ENCODE peak calls at places on chromosomes 16 and 17, in seven cellular contexts. One of them, this sample, is unnamed.

GRCh38 chr17:49582055-49582703 is 6.5 kb downstream of the NXPH3 start:
- DNase-seq in sigmoid colon: no peak
- DNase-seq in stomach: no peak
- DNase-seq in transverse colon: no peak
- DNase-seq in esophagus squamous epithelium: no peak
- DNase-seq in ovary: no peak
- DNase-seq in lower leg skin: no peak
- DNase-seq in this sample: no peak

GRCh38 chr17:80035687-80035936 is at the start of gene TBC1D16:
- DNase-seq in stomach: no peak
- DNase-seq in esophagus squamous epithelium: no peak
- DNase-seq in transverse colon: no peak
- DNase-seq in sigmoid colon: no peak
- DNase-seq in ovary: no peak
- DNase-seq in lower leg skin: no peak
- DNase-seq in this sample: no peak

GRCh38 chr17:36008998-36009665 is 7.8 kb upstream of the CCL15 start:
- DNase-seq in transverse colon: no peak
- DNase-seq in lower leg skin: no peak
- DNase-seq in sigmoid colon: no peak
- DNase-seq in esophagus squamous epithelium: no peak
- DNase-seq in stomach: no peak
- DNase-seq in ovary: no peak
- DNase-seq in this sample: no peak

GRCh38 chr17:8965394-8966168 is at the start of gene PIK3R5:
- DNase-seq in sigmoid colon: no peak
- DNase-seq in lower leg skin: no peak
- DNase-seq in transverse colon: peak
- DNase-seq in stomach: peak
- DNase-seq in ovary: no peak
- DNase-seq in esophagus squamous epithelium: no peak
- DNase-seq in this sample: peak

GRCh38 chr17:51636291-51636690 is 375.9 kb downstream of the UTP18 start:
- DNase-seq in sigmoid colon: no peak
- DNase-seq in stomach: no peak
- DNase-seq in lower leg skin: no peak
- DNase-seq in ovary: no peak
- DNase-seq in transverse colon: no peak
- DNase-seq in esophagus squamous epithelium: no peak
- DNase-seq in this sample: no peak

GRCh38 chr17:15119928-15120327 is 145.2 kb downstream of the PMP22 start:
- DNase-seq in lower leg skin: no peak
- DNase-seq in ovary: no peak
- DNase-seq in esophagus squamous epithelium: no peak
- DNase-seq in stomach: no peak
- DNase-seq in sigmoid colon: no peak
- DNase-seq in transverse colon: no peak
- DNase-seq in this sample: no peak

GRCh38 chr16:67277294-67277998 is 1.9 kb upstream of the PLEKHG4 start:
- DNase-seq in lower leg skin: peak
- DNase-seq in transverse colon: peak
- DNase-seq in ovary: no peak
- DNase-seq in sigmoid colon: peak
- DNase-seq in esophagus squamous epithelium: no peak
- DNase-seq in stomach: no peak
- DNase-seq in this sample: peak

GRCh38 chr17:12584727-12585126 is 81.0 kb upstream of the MYOCD start:
- DNase-seq in transverse colon: no peak
- DNase-seq in lower leg skin: no peak
- DNase-seq in stomach: no peak
- DNase-seq in esophagus squamous epithelium: no peak
- DNase-seq in ovary: no peak
- DNase-seq in sigmoid colon: no peak
- DNase-seq in this sample: no peak

GRCh38 chr17:21286771-21287702 is 2.5 kb downstream of the MAP2K3 start:
- DNase-seq in sigmoid colon: no peak
- DNase-seq in ovary: peak
- DNase-seq in lower leg skin: no peak
- DNase-seq in stomach: peak
- DNase-seq in transverse colon: peak
- DNase-seq in esophagus squamous epithelium: no peak
- DNase-seq in this sample: peak

GRCh38 chr16:81405702-81406113 is 38.9 kb upstream of the CMIP start:
- DNase-seq in sigmoid colon: peak
- DNase-seq in ovary: no peak
- DNase-seq in stomach: peak
- DNase-seq in esophagus squamous epithelium: no peak
- DNase-seq in lower leg skin: no peak
- DNase-seq in transverse colon: no peak
- DNase-seq in this sample: no peak

GRCh38 chr16:81403208-81403600 is 41.4 kb upstream of the CMIP start:
- DNase-seq in ovary: no peak
- DNase-seq in sigmoid colon: no peak
- DNase-seq in transverse colon: no peak
- DNase-seq in esophagus squamous epithelium: no peak
- DNase-seq in stomach: no peak
- DNase-seq in lower leg skin: no peak
- DNase-seq in this sample: no peak

GRCh38 chr16:81399909-81400308 is 44.7 kb upstream of the CMIP start:
- DNase-seq in lower leg skin: no peak
- DNase-seq in sigmoid colon: peak
- DNase-seq in stomach: no peak
- DNase-seq in transverse colon: no peak
- DNase-seq in ovary: no peak
- DNase-seq in esophagus squamous epithelium: no peak
- DNase-seq in this sample: no peak

GRCh38 chr16:81401035-81401950 is 43.3 kb upstream of the CMIP start:
- DNase-seq in sigmoid colon: peak
- DNase-seq in lower leg skin: no peak
- DNase-seq in stomach: no peak
- DNase-seq in ovary: peak
- DNase-seq in esophagus squamous epithelium: no peak
- DNase-seq in transverse colon: peak
- DNase-seq in this sample: no peak

GRCh38 chr16:81403601-81404391 is 40.8 kb upstream of the CMIP start:
- DNase-seq in stomach: peak
- DNase-seq in lower leg skin: peak
- DNase-seq in sigmoid colon: peak
- DNase-seq in transverse colon: peak
- DNase-seq in esophagus squamous epithelium: no peak
- DNase-seq in ovary: peak
- DNase-seq in this sample: peak
- TF ChIP-seq POLR2A in stomach: no peak
- TF ChIP-seq POLR2A in lower leg skin: no peak
- TF ChIP-seq POLR2A in sigmoid colon: no peak
- TF ChIP-seq POLR2A in transverse colon: no peak
- TF ChIP-seq POLR2A in esophagus squamous epithelium: no peak
- TF ChIP-seq POLR2A in ovary: no peak
- TF ChIP-seq POLR2A in this sample: no peak

GRCh38 chr17:76104896-76105231 is 1.3 kb upstream of the EXOC7 start:
- DNase-seq in ovary: no peak
- DNase-seq in stomach: no peak
- DNase-seq in sigmoid colon: no peak
- DNase-seq in transverse colon: no peak
- DNase-seq in lower leg skin: no peak
- DNase-seq in esophagus squamous epithelium: no peak
- DNase-seq in this sample: no peak

GRCh38 chr17:76104140-76104895 is 731 bp upstream of the EXOC7 start:
- DNase-seq in lower leg skin: no peak
- DNase-seq in stomach: no peak
- DNase-seq in esophagus squamous epithelium: no peak
- DNase-seq in transverse colon: no peak
- DNase-seq in ovary: no peak
- DNase-seq in sigmoid colon: peak
- DNase-seq in this sample: no peak

GRCh38 chr17:76103274-76104139 is at the start of gene EXOC7:
- DNase-seq in transverse colon: peak
- DNase-seq in ovary: peak
- DNase-seq in esophagus squamous epithelium: peak
- DNase-seq in stomach: peak
- DNase-seq in sigmoid colon: peak
- DNase-seq in lower leg skin: peak
- DNase-seq in this sample: peak

GRCh38 chr17:76102944-76103273 is 678 bp downstream of the EXOC7 start:
- DNase-seq in stomach: no peak
- DNase-seq in sigmoid colon: no peak
- DNase-seq in lower leg skin: no peak
- DNase-seq in transverse colon: no peak
- DNase-seq in ovary: no peak
- DNase-seq in esophagus squamous epithelium: no peak
- DNase-seq in this sample: no peak

GRCh38 chr17:76107507-76107906 is 3.9 kb upstream of the EXOC7 start:
- DNase-seq in esophagus squamous epithelium: no peak
- DNase-seq in sigmoid colon: no peak
- DNase-seq in ovary: no peak
- DNase-seq in lower leg skin: no peak
- DNase-seq in stomach: no peak
- DNase-seq in transverse colon: no peak
- DNase-seq in this sample: no peak
- TF ChIP-seq CTCF in esophagus squamous epithelium: no peak
- TF ChIP-seq CTCF in sigmoid colon: no peak
- TF ChIP-seq CTCF in ovary: no peak
- TF ChIP-seq CTCF in lower leg skin: no peak
- TF ChIP-seq CTCF in stomach: no peak
- TF ChIP-seq CTCF in transverse colon: no peak
- TF ChIP-seq CTCF in this sample: no peak

GRCh38 chr17:17819111-17819510 is 17.7 kb downstream of the SREBF1 start:
- DNase-seq in stomach: no peak
- DNase-seq in esophagus squamous epithelium: no peak
- DNase-seq in ovary: no peak
- DNase-seq in sigmoid colon: no peak
- DNase-seq in transverse colon: no peak
- DNase-seq in lower leg skin: no peak
- DNase-seq in this sample: no peak

GRCh38 chr17:17819561-17819995 is 17.2 kb downstream of the SREBF1 start:
- DNase-seq in lower leg skin: no peak
- DNase-seq in stomach: peak
- DNase-seq in transverse colon: peak
- DNase-seq in sigmoid colon: peak
- DNase-seq in ovary: peak
- DNase-seq in esophagus squamous epithelium: no peak
- DNase-seq in this sample: peak

GRCh38 chr17:17817552-17817947 is 19.2 kb downstream of the SREBF1 start:
- DNase-seq in esophagus squamous epithelium: no peak
- DNase-seq in lower leg skin: no peak
- DNase-seq in stomach: no peak
- DNase-seq in sigmoid colon: no peak
- DNase-seq in transverse colon: no peak
- DNase-seq in ovary: no peak
- DNase-seq in this sample: no peak

GRCh38 chr17:17816831-17817551 is 19.8 kb downstream of the SREBF1 start:
- DNase-seq in transverse colon: no peak
- DNase-seq in lower leg skin: no peak
- DNase-seq in stomach: no peak
- DNase-seq in ovary: no peak
- DNase-seq in esophagus squamous epithelium: no peak
- DNase-seq in sigmoid colon: no peak
- DNase-seq in this sample: no peak

DNA sequence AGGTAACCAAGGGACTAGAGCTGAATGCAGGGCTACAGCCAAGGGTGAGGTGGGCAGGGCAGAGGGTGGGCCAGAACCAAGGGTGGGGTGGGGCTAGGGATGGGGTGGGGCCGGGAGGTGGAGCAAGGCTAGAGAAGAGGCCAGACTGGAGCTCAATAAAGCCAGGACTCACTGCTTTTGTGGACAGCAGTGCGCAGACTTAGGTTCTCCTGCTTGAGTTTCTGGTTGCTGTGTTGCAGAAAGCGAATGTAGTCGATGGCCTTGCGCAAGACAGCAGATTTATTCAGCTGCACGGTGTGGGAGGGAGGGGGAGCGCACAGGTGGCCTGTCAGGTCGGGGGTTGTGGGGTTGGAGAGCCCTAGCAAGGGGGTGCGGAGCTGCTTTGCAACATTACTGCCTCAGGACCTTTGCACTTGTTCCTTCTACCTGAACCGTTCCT is 18.7 kb downstream of the SREBF1 start:
- DNase-seq in stomach: no peak
- DNase-seq in sigmoid colon: no peak
- DNase-seq in transverse colon: no peak
- DNase-seq in esophagus squamous epithelium: no peak
- DNase-seq in ovary: no peak
- DNase-seq in lower leg skin: no peak
- DNase-seq in this sample: no peak
- TF ChIP-seq POLR2A in stomach: no peak
- TF ChIP-seq POLR2A in sigmoid colon: no peak
- TF ChIP-seq POLR2A in transverse colon: peak
- TF ChIP-seq POLR2A in esophagus squamous epithelium: no peak
- TF ChIP-seq POLR2A in ovary: no peak
- TF ChIP-seq POLR2A in lower leg skin: no peak
- TF ChIP-seq POLR2A in this sample: no peak

GRCh38 chr17:44220211-44221071 is 966 bp upstream of the UBTF start:
- DNase-seq in transverse colon: peak
- DNase-seq in stomach: peak
- DNase-seq in lower leg skin: no peak
- DNase-seq in esophagus squamous epithelium: no peak
- DNase-seq in ovary: peak
- DNase-seq in sigmoid colon: peak
- DNase-seq in this sample: peak

GRCh38 chr17:44222112-44222869 is 2.8 kb upstream of the UBTF start:
- DNase-seq in ovary: peak
- DNase-seq in sigmoid colon: peak
- DNase-seq in transverse colon: peak
- DNase-seq in esophagus squamous epithelium: no peak
- DNase-seq in stomach: peak
- DNase-seq in lower leg skin: peak
- DNase-seq in this sample: peak

GRCh38 chr17:44221862-44222111 is 2.3 kb upstream of the UBTF start:
- DNase-seq in transverse colon: no peak
- DNase-seq in lower leg skin: no peak
- DNase-seq in ovary: no peak
- DNase-seq in stomach: no peak
- DNase-seq in sigmoid colon: no peak
- DNase-seq in esophagus squamous epithelium: no peak
- DNase-seq in this sample: peak

GRCh38 chr17:44219636-44220210 is at the start of gene UBTF:
- DNase-seq in lower leg skin: no peak
- DNase-seq in sigmoid colon: peak
- DNase-seq in stomach: peak
- DNase-seq in esophagus squamous epithelium: no peak
- DNase-seq in ovary: peak
- DNase-seq in transverse colon: peak
- DNase-seq in this sample: peak

DNA sequence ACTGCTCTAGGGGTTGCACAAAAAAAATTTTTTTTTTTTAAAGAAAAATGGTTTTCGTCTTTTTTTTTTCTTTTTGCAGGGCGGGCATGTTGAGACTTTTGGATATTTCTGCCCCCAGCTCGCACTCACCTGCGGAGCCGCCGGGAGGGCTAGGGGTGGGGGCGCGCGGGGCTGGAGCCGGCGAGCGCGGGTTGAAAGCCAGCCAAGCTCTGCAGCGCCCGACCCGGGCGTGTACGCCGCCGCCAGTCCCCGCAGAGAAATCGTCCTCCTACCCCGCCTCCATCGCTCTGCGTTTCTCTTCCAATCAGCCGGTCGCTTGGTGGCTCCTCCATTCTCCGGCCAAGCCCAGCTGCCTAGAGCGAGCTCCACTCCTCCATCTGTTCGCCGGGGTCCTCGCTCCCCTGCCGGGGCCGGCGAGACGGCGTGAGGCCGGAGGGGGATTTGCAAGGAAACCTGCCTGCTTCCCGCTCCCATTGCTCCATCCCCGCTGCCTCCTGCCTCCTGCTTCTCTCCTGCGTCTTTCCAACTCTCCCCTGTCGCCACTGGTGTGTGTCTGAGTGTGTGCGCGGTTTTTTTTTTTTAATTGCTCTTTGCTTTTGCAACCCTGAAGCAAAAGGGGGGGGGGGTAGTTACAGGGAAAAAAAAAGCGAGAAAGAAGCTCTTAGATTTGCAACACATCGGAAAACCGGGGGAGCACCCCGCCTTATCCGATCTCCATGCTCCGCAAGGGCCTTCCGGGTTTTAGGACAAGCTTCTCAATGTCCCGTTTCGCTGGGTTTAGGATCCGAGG is 1.8 kb upstream of the UBTF start:
- DNase-seq in ovary: peak
- DNase-seq in stomach: peak
- DNase-seq in lower leg skin: peak
- DNase-seq in transverse colon: peak
- DNase-seq in esophagus squamous epithelium: no peak
- DNase-seq in sigmoid colon: peak
- DNase-seq in this sample: peak
- TF ChIP-seq CTCF in ovary: no peak
- TF ChIP-seq CTCF in stomach: no peak
- TF ChIP-seq CTCF in lower leg skin: no peak
- TF ChIP-seq CTCF in transverse colon: no peak
- TF ChIP-seq CTCF in esophagus squamous epithelium: no peak
- TF ChIP-seq CTCF in sigmoid colon: no peak
- TF ChIP-seq CTCF in this sample: no peak